ENCODE peak calls at places on chromosomes 16 and 17, in ten cellular contexts. Y is cardiac muscle cell, Z is ascending aorta, I is cardiac fibroblast, B is RWPE2, W is GM12865, H is lung, T is kidney epithelial cell, J is transverse colon, V is foreskin fibroblast. A is an unnamed sample.

GRCh38 chr17:65474658-65475057 is 86.8 kb downstream of the AXIN2 start:
- DNase-seq in Y (no peak), Z (no peak), I (no peak), B (no peak), W (no peak), H (no peak), T (no peak), J (no peak), V (no peak), A (no peak)

GRCh38 chr16:17469742-17470001 is 1.1 kb downstream of the XYLT1 start:
- DNase-seq in Y (no peak), Z (no peak), I (no peak), B (no peak), W (no peak), H (no peak), T (no peak), J (no peak), V (no peak), A (no peak)

GRCh38 chr17:17692353-17693252 is 11.3 kb downstream of the RAI1 start:
- DNase-seq in Y (no peak), Z (no peak), I (no peak), B (no peak), W (no peak), H (no peak), T (no peak), J (no peak), V (no peak), A (no peak)

GRCh38 chr16:25148568-25149215 is 37.1 kb downstream of the LCMT1 start:
- DNase-seq in Y (peak; percentile 22), Z (no peak), I (no peak), B (no peak), W (no peak), H (no peak), T (no peak), J (no peak), V (no peak), A (no peak)

GRCh38 chr16:10619271-10619849 is 39.0 kb upstream of the EMP2 start:
- DNase-seq in Y (no peak), Z (no peak), I (no peak), B (no peak), W (no peak), H (peak; percentile 68), T (no peak), J (peak; percentile 85), V (no peak), A (no peak)

GRCh38 chr17:75818326-75818885 is 25.8 kb downstream of the UNC13D start:
- DNase-seq in Y (no peak), Z (no peak), I (no peak), B (no peak), W (no peak), H (no peak), T (no peak), J (no peak), V (no peak), A (no peak)

GRCh38 chr17:47427985-47428384 is 102.9 kb upstream of the NPEPPS start:
- DNase-seq in Y (no peak), Z (no peak), I (no peak), B (no peak), W (no peak), H (no peak), T (no peak), J (no peak), V (no peak), A (no peak)

GRCh38 chr17:17131876-17132275 is 74.3 kb downstream of the PLD6 start:
- DNase-seq in Y (no peak), Z (no peak), I (no peak), B (no peak), W (no peak), H (no peak), T (no peak), J (no peak), V (no peak), A (no peak)

DNA sequence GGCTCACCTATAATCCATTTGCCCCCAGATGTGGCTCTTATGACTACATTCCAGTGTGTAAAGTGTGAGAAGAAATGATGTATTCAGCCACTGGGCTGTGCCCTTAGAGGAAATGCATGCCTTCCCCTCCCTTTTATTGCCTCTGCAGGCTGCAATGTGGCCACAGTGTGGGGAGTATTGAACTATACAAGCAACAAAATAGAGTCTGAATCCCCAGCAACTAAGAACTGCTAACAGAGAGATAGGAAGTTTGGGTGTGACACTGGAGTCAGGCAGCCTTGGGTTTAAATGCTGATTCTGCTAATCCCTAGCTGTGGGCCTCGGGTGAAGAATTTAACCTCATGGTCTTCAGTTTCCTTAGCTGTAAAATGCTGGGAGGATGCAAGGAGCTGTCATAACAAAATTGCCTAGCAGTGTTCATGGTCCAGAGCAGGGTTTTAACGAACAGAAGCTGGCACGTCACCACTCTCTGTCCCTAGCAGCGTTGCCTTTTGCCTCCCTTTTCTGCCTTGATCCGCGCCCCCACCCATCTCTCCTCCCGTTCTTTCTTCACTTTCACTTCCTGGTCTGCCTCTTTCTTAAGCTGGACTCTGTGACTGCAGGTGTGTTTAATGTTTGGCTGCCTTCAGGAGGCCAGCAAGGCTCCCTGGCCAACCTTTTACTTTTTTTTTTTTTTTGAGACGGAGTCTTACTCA is 50.4 kb downstream of the KPNA2 start:
- DNase-seq in Y (no peak), Z (no peak), I (no peak), B (no peak), W (peak; percentile 36), H (no peak), T (no peak), J (peak; percentile 59), V (no peak), A (no peak)
- H3K4me3 ChIP-seq in Y (no peak overlapping the region), Z (no peak overlapping the region), I (no peak overlapping the region), B (no peak overlapping the region), W (no peak overlapping the region), H (no peak overlapping the region), T (no peak overlapping the region), J (no peak overlapping the region), V (no peak overlapping the region), A (no peak overlapping the region)

GRCh38 chr16:56872863-56873391 is 7.9 kb downstream of the SLC12A3 start:
- DNase-seq in Y (no peak), Z (no peak), I (no peak), B (no peak), W (no peak), H (no peak), T (no peak), J (no peak), V (no peak), A (no peak)

GRCh38 chr16:56877783-56878182 is 12.8 kb downstream of the SLC12A3 start:
- DNase-seq in Y (no peak), Z (no peak), I (no peak), B (no peak), W (no peak), H (no peak), T (no peak), J (no peak), V (no peak), A (no peak)

GRCh38 chr16:56876048-56876447 is 11.0 kb downstream of the SLC12A3 start:
- DNase-seq in Y (no peak), Z (no peak), I (no peak), B (no peak), W (no peak), H (no peak), T (no peak), J (no peak), V (no peak), A (no peak)

GRCh38 chr16:56871172-56871593 is 6.2 kb downstream of the SLC12A3 start:
- DNase-seq in Y (no peak), Z (no peak), I (peak; percentile 41), B (no peak), W (peak; percentile 70), H (no peak), T (no peak), J (peak; percentile 59), V (peak; percentile 66), A (no peak)

GRCh38 chr16:56874800-56875199 is 9.8 kb downstream of the SLC12A3 start:
- DNase-seq in Y (peak; percentile 35), Z (no peak), I (peak; percentile 40), B (no peak), W (no peak), H (no peak), T (no peak), J (no peak), V (no peak), A (no peak)
- TF ChIP-seq CTCF in Y (no peak), Z (no peak), I (no peak), B (no peak), W (no peak), H (no peak), T (no peak), J (no peak), V (no peak), A (no peak)

GRCh38 chr17:39700148-39700987 is 504 bp downstream of the ERBB2 start:
- DNase-seq in Y (peak; percentile 71), Z (no peak), I (peak; percentile 29), B (no peak), W (no peak), H (no peak), T (no peak), J (no peak), V (no peak), A (no peak)

GRCh38 chr17:39702901-39703893 is 3.3 kb downstream of the ERBB2 start:
- DNase-seq in Y (peak; percentile 72), Z (no peak), I (no peak), B (no peak), W (peak; percentile 62), H (no peak), T (no peak), J (no peak), V (no peak), A (no peak)

GRCh38 chr17:39701012-39701783 is 1.3 kb downstream of the ERBB2 start:
- DNase-seq in Y (no peak), Z (no peak), I (no peak), B (no peak), W (no peak), H (no peak), T (no peak), J (peak; percentile 88), V (no peak), A (no peak)

GRCh38 chr17:39703913-39704312 is 4.0 kb downstream of the ERBB2 start:
- DNase-seq in Y (no peak), Z (no peak), I (no peak), B (no peak), W (no peak), H (no peak), T (no peak), J (no peak), V (no peak), A (no peak)

DNA sequence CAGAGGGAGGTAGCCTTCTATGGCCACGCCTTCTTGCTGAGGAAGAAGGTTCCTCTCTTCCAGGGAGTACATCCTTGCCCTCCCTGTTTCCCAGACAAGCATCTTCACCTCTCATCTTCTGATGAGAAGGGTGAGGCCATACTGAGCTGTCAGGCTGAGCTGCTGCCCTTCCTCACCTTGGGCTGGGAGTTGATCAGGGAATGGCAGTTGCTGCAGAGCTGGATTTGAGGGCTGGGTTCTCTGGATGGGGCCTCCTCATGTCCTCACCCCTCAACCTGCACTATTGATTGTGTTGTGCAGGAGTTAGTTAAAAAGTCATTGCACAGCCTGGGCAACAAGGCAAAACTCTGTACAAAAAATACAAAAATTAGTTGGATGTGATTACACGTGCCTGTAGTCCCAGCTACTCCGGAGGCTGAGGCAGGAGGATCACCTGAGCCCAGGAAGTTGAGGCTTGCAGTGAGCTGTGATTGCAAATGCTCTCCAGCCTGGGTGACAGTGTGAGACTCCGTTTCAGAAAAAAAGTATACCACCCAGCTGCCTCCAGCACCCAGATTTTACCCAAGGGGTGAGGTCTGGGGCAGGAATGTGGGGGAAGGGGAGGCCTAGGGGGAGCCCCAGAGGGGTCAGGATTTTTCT is 2.0 kb downstream of the ERBB2 start:
- DNase-seq in Y (no peak), Z (no peak), I (no peak), B (no peak), W (no peak), H (no peak), T (no peak), J (no peak), V (no peak), A (no peak)
- H3K4me3 ChIP-seq in Y (peak overlapping the region; percentile 66), Z (peak overlapping the region; percentile 84), I (no peak overlapping the region), B (no peak overlapping the region), W (no peak overlapping the region), H (no peak overlapping the region), T (peak overlapping the region; percentile 73), J (no peak overlapping the region), V (peak overlapping the region; percentile 60), A (no peak overlapping the region)

GRCh38 chr17:14048169-14048568 is 21.1 kb upstream of the COX10 start:
- DNase-seq in Y (no peak), Z (no peak), I (no peak), B (no peak), W (no peak), H (no peak), T (no peak), J (no peak), V (no peak), A (no peak)
- TF ChIP-seq CTCF in Y (peak; percentile 23), Z (no peak), I (peak; percentile 41), B (no peak), W (peak; percentile 26), H (no peak), T (peak; percentile 27), J (peak; percentile 12), V (no peak), A (peak; percentile 40)

A was measured in HFF-Myc.